ENCODE peak calls at places on chromosomes 13 and 19, in eight cellular contexts. One of them, this sample, is unnamed.

GRCh38 chr19:27672309-27673047 is 1540.5 kb downstream of the UQCRFS1 start:
- DNase-seq in psoas muscle: peak; percentile 51
- DNase-seq in fibroblast of lung: no peak
- DNase-seq in RKO: no peak
- DNase-seq in GM04504: no peak
- DNase-seq in GM13976: no peak
- DNase-seq in NCI-H2227 treated with DMSO at 0.1 percent for 48 hours: no peak
- DNase-seq in BE2C: no peak
- DNase-seq in this sample: no peak

GRCh38 chr19:46295401-46296308 is 1.2 kb upstream of the HIF3A start:
- DNase-seq in psoas muscle: peak; percentile 25
- DNase-seq in fibroblast of lung: no peak
- DNase-seq in RKO: no peak
- DNase-seq in GM04504: no peak
- DNase-seq in GM13976: no peak
- DNase-seq in NCI-H2227 treated with DMSO at 0.1 percent for 48 hours: no peak
- DNase-seq in BE2C: no peak
- DNase-seq in this sample: no peak

GRCh38 chr13:107867701-107868661 is 347.4 kb downstream of the LIG4 start:
- DNase-seq in psoas muscle: no peak
- DNase-seq in fibroblast of lung: peak; percentile 58
- DNase-seq in RKO: no peak
- DNase-seq in GM04504: no peak
- DNase-seq in GM13976: peak; percentile 26
- DNase-seq in NCI-H2227 treated with DMSO at 0.1 percent for 48 hours: peak; percentile 25
- DNase-seq in BE2C: peak; percentile 91
- DNase-seq in this sample: peak; percentile 24

GRCh38 chr19:15871570-15871969 is 26.3 kb downstream of the CYP4F2 start:
- DNase-seq in psoas muscle: no peak
- DNase-seq in fibroblast of lung: no peak
- DNase-seq in RKO: no peak
- DNase-seq in GM04504: no peak
- DNase-seq in GM13976: peak; percentile 46
- DNase-seq in NCI-H2227 treated with DMSO at 0.1 percent for 48 hours: no peak
- DNase-seq in BE2C: no peak
- DNase-seq in this sample: no peak

GRCh38 chr19:45215391-45216191 is 29.6 kb downstream of the EXOC3L2 start:
- DNase-seq in psoas muscle: no peak
- DNase-seq in fibroblast of lung: no peak
- DNase-seq in RKO: no peak
- DNase-seq in GM04504: no peak
- DNase-seq in GM13976: peak; percentile 21
- DNase-seq in NCI-H2227 treated with DMSO at 0.1 percent for 48 hours: no peak
- DNase-seq in BE2C: peak; percentile 33
- DNase-seq in this sample: peak; percentile 77

GRCh38 chr13:21043898-21044297 is 17.5 kb downstream of the LATS2 start:
- DNase-seq in psoas muscle: no peak
- DNase-seq in fibroblast of lung: peak; percentile 92
- DNase-seq in RKO: no peak
- DNase-seq in GM04504: peak; percentile 69
- DNase-seq in GM13976: no peak
- DNase-seq in NCI-H2227 treated with DMSO at 0.1 percent for 48 hours: no peak
- DNase-seq in BE2C: no peak
- DNase-seq in this sample: no peak

GRCh38 chr19:41792513-41793413 is 3.6 kb upstream of the CEACAM3 start:
- DNase-seq in psoas muscle: peak; percentile 58
- DNase-seq in fibroblast of lung: peak; percentile 37
- DNase-seq in RKO: no peak
- DNase-seq in GM04504: peak; percentile 11
- DNase-seq in GM13976: peak; percentile 62
- DNase-seq in NCI-H2227 treated with DMSO at 0.1 percent for 48 hours: no peak
- DNase-seq in BE2C: peak; percentile 68
- DNase-seq in this sample: peak; percentile 70

GRCh38 chr19:44723952-44724319 is 24.6 kb upstream of the BCL3 start:
- DNase-seq in psoas muscle: peak; percentile 90
- DNase-seq in fibroblast of lung: peak; percentile 79
- DNase-seq in RKO: peak; percentile 77
- DNase-seq in GM04504: peak; percentile 60
- DNase-seq in GM13976: peak; percentile 86
- DNase-seq in NCI-H2227 treated with DMSO at 0.1 percent for 48 hours: peak; percentile 21
- DNase-seq in BE2C: peak; percentile 77
- DNase-seq in this sample: peak; percentile 91

GRCh38 chr19:21256722-21257121 is 72.5 kb downstream of the ZNF708 start:
- DNase-seq in psoas muscle: no peak
- DNase-seq in fibroblast of lung: no peak
- DNase-seq in RKO: peak; percentile 80
- DNase-seq in GM04504: no peak
- DNase-seq in GM13976: no peak
- DNase-seq in NCI-H2227 treated with DMSO at 0.1 percent for 48 hours: no peak
- DNase-seq in BE2C: no peak
- DNase-seq in this sample: no peak

GRCh38 chr13:111902726-111903125 is 164.2 kb upstream of the SOX1 start:
- DNase-seq in psoas muscle: no peak
- DNase-seq in fibroblast of lung: no peak
- DNase-seq in RKO: no peak
- DNase-seq in GM04504: no peak
- DNase-seq in GM13976: no peak
- DNase-seq in NCI-H2227 treated with DMSO at 0.1 percent for 48 hours: no peak
- DNase-seq in BE2C: no peak
- DNase-seq in this sample: no peak

GRCh38 chr13:26919311-26919710 is 158.7 kb upstream of the GPR12 start:
- DNase-seq in psoas muscle: no peak
- DNase-seq in fibroblast of lung: no peak
- DNase-seq in RKO: no peak
- DNase-seq in GM04504: no peak
- DNase-seq in GM13976: no peak
- DNase-seq in NCI-H2227 treated with DMSO at 0.1 percent for 48 hours: no peak
- DNase-seq in BE2C: no peak
- DNase-seq in this sample: no peak